ENCODE peak calls at places on chromosomes 11 and 22, in nine cellular contexts. N, H, P, Z, X, F, L, K and G are unnamed samples.

GRCh38 chr11:101867951-101868350 is 46.9 kb upstream of the CEP126 start:
- DNase-seq in N (peak), H (no peak), P (no peak), Z (no peak), X (no peak), F (no peak), L (no peak), K (no peak), G (no peak)

GRCh38 chr11:10348650-10349280 is 43.9 kb downstream of the ADM start:
- DNase-seq in N (peak), H (no peak), P (no peak), Z (no peak), X (no peak), F (no peak), L (no peak), K (no peak), G (no peak)

GRCh38 chr22:50621491-50621880 is 6.5 kb downstream of the ARSA start:
- DNase-seq in N (no peak), H (peak), P (no peak), Z (no peak), X (no peak), F (peak), L (no peak), K (no peak), G (peak)

GRCh38 chr22:44620841-44621382 is 81.1 kb upstream of the PRR5 start:
- DNase-seq in N (no peak), H (no peak), P (no peak), Z (no peak), X (no peak), F (no peak), L (no peak), K (no peak), G (peak)

GRCh38 chr11:101436511-101437142 is 147.2 kb downstream of the TRPC6 start:
- DNase-seq in N (peak), H (no peak), P (peak), Z (peak), X (no peak), F (peak), L (no peak), K (no peak), G (no peak)

GRCh38 chr11:125930076-125930450 is 15.8 kb upstream of the VSIG10L2 start:
- DNase-seq in N (no peak), H (no peak), P (no peak), Z (no peak), X (no peak), F (no peak), L (no peak), K (no peak), G (no peak)

GRCh38 chr11:35323076-35323868 is 96.1 kb downstream of the SLC1A2 start:
- DNase-seq in N (peak), H (no peak), P (no peak), Z (no peak), X (no peak), F (no peak), L (no peak), K (no peak), G (no peak)

GRCh38 chr11:61075891-61076290 is 26.4 kb upstream of the CD5 start:
- DNase-seq in N (peak), H (no peak), P (no peak), Z (no peak), X (no peak), F (peak), L (no peak), K (no peak), G (no peak)

GRCh38 chr11:109791337-109791736 is 301.9 kb upstream of the ZC3H12C start:
- DNase-seq in N (no peak), H (no peak), P (no peak), Z (no peak), X (no peak), F (no peak), L (no peak), K (no peak), G (no peak)

GRCh38 chr11:113880966-113881365 is 5.6 kb upstream of the USP28 start:
- DNase-seq in N (no peak), H (no peak), P (no peak), Z (no peak), X (no peak), F (no peak), L (no peak), K (no peak), G (no peak)

GRCh38 chr11:93857413-93858185 is 7.2 kb upstream of the VSTM5 start:
- DNase-seq in N (no peak), H (no peak), P (no peak), Z (no peak), X (no peak), F (no peak), L (no peak), K (no peak), G (no peak)

GRCh38 chr11:114307524-114308203 is 11.5 kb downstream of the NNMT start:
- DNase-seq in N (peak), H (no peak), P (no peak), Z (no peak), X (no peak), F (peak), L (peak), K (no peak), G (no peak)

GRCh38 chr11:43923327-43924111 is 18.9 kb upstream of the C11orf96 start:
- DNase-seq in N (peak), H (no peak), P (no peak), Z (no peak), X (no peak), F (no peak), L (no peak), K (no peak), G (no peak)

GRCh38 chr11:59777104-59777503 is 21.9 kb downstream of the STX3 start:
- DNase-seq in N (no peak), H (no peak), P (no peak), Z (no peak), X (no peak), F (no peak), L (no peak), K (no peak), G (no peak)

GRCh38 chr11:95715777-95716241 is 73.8 kb downstream of the FAM76B start:
- DNase-seq in N (no peak), H (peak), P (no peak), Z (no peak), X (no peak), F (no peak), L (no peak), K (no peak), G (no peak)

GRCh38 chr11:48064306-48064705 is 83.9 kb downstream of the PTPRJ start:
- DNase-seq in N (peak), H (no peak), P (no peak), Z (no peak), X (no peak), F (no peak), L (no peak), K (no peak), G (no peak)
- H3K27ac ChIP-seq in N (peak), H (peak), P (peak), Z (peak), X (peak), F (peak), L (peak), K (peak), G (peak)

GRCh38 chr11:65014146-65014960 is at the start of gene ARL2:
- DNase-seq in N (no peak), H (no peak), P (peak), Z (no peak), X (peak), F (peak), L (peak), K (no peak), G (peak)
- TF ChIP-seq POLR2A in N (peak), H (peak), P (peak), Z (peak), X (peak), F (no peak), L (no peak), K (no peak), G (no peak)

GRCh38 chr11:19511413-19512183 is 201.0 kb upstream of the NAV2 start:
- DNase-seq in N (no peak), H (no peak), P (no peak), Z (no peak), X (no peak), F (peak), L (no peak), K (no peak), G (no peak)
- H3K27ac ChIP-seq in N (no peak), H (no peak), P (no peak), Z (no peak), X (no peak), F (no peak), L (no peak), K (peak), G (peak)

DNA sequence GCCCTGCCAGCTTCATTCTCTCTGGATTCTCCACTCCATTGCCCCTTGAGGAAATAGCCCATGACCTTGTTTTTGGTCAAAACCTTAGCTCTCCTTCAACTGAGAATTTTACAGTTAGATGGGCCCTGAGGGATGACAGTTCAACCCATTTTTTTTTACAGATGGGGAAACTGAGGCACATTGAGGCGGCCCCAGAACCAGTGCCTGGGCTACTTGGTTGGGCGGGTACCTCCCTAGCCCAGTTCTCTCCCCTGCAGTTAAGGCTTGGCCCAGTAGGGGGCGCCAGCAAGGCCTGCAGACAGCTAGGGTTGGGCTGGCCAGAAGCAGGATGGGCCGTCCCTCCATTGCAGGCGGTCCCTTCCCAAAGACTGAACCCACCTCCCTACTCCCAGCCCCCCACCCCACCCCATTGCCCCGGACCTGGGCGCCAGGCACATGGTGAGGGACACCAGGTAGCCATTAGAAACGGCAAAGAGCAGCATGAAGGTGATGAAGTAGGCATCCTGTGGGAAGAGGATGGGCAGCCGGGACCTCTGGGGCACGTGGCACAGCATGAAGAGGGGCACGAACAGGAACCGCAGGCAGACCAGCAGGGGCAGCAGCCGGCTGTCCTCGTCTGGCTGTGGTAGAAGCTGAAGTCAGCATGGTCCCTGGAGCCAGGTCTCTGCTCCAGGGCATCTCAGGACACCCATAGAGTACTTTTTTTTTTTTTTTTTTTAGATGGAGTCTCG is 7.6 kb downstream of the SLC29A2 start:
- DNase-seq in N (no peak), H (no peak), P (peak), Z (no peak), X (peak), F (no peak), L (no peak), K (no peak), G (peak)
- TF ChIP-seq POLR2A in N (no peak), H (no peak), P (no peak), Z (no peak), X (no peak), F (no peak), L (no peak), K (no peak), G (no peak)

GRCh38 chr11:18315893-18316292 is 6.0 kb downstream of the HPS5 start:
- DNase-seq in N (no peak), H (no peak), P (no peak), Z (no peak), X (no peak), F (no peak), L (no peak), K (no peak), G (no peak)

GRCh38 chr11:18312012-18312411 is 9.9 kb downstream of the HPS5 start:
- DNase-seq in N (peak), H (no peak), P (no peak), Z (no peak), X (no peak), F (no peak), L (no peak), K (no peak), G (no peak)

GRCh38 chr11:18313985-18314763 is 7.8 kb downstream of the HPS5 start:
- DNase-seq in N (peak), H (no peak), P (no peak), Z (no peak), X (no peak), F (no peak), L (no peak), K (no peak), G (no peak)

GRCh38 chr11:18312663-18313420 is 9.1 kb downstream of the HPS5 start:
- DNase-seq in N (peak), H (no peak), P (no peak), Z (no peak), X (no peak), F (no peak), L (no peak), K (no peak), G (no peak)

DNA sequence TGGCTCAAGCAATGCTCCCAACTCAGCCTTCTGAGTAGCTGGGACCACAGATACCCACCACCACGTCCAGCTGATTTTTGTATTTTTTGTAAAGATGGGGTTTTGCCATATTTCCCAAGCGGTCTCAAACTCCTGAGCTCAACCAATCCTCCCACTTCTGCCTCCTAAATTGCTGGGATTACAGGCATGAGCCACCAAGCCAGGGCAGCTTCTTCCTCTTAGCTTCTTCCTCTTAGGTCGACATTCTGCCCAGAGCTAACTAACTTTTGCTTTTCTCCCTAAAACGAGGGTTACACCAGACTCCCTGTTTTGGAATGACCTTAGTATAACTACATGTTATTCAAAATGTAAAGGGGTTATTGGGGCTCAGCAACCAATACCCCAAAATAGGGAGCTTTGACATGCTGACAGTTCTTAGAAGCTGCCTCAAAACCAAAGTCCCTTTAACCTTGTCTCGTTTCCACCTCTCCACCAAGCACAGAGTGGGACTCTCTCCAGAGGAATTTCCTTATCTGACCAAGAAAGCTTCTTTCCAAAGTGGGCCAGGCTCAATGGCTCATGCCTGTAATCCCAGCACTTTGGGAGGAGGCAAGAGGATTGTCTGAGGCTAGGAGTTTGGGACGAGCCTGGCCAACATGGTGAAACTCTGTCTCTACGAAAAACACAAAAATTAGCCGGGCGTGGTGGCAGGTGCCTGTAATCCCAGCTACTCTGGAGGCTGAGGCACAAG is 7.0 kb downstream of the HPS5 start:
- DNase-seq in N (no peak), H (no peak), P (no peak), Z (no peak), X (no peak), F (no peak), L (no peak), K (no peak), G (no peak)
- H3K27ac ChIP-seq in N (no peak), H (no peak), P (no peak), Z (no peak), X (no peak), F (no peak), L (no peak), K (no peak), G (peak)

DNA sequence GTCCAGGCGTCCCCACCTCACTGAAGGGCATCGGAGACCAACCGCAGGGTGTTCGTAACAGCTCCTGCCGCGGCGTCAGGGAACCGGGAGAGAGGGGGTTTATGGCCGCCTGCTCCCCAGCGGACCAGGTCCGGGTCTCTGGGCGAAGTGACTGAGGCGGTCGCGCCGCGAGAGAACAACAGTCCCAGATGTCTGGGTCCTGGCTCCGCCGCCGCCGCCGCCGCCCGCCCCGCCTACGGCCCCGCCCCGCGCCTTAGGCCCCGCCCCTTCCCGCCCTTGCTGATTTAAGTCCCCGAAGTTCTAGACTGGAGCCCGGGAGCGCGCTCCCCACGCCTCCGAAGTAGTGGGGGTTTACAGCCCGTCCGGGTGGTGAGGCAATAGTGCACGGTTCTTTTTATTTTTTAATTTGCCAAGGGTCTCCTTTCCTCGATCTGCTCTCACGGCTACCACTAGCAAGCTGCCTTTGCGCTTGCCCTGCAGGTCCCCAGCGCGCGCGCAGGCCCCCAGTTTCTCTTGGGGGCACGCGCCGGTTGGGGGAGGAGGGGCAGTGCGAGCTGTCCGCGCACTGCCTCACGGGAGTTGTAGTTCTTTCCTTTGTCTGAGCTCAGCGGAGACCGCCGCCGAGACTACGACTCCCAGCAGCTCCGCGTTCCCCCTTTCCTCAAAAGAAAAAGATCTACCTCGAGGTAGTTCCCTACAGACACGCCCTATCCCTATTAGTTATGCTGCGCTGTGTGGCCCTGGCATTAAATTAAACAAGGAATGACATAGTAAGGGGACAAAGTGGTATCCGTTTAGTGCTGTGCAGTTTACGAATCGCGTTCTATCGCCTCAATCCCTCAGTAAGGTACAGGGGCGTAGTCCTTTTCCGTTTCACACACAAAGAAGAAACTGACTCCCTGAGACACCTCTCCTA is at the start of gene PGM2L1:
- DNase-seq in N (peak), H (peak), P (peak), Z (peak), X (peak), F (peak), L (peak), K (no peak), G (peak)
- TF ChIP-seq POLR2A in N (peak), H (peak), P (peak), Z (peak), X (peak), F (peak), L (peak), K (no peak), G (no peak)